ENCODE peak calls at places on chromosomes 1 and 21, in six cellular contexts. B, X, W, U, J and N are unnamed samples.

GRCh38 chr1:115065021-115065420 is 24.3 kb downstream of the TSPAN2 start:
- DNase-seq in W (no peak), J (no peak), U (no peak), B (no peak), X (no peak), N (no peak)

GRCh38 chr1:22936681-22937080 is 36.0 kb downstream of the LACTBL1 start:
- DNase-seq in J (no peak), B (no peak), X (no peak), W (no peak), U (no peak), N (no peak)

GRCh38 chr21:45114072-45114471 is 39.7 kb downstream of the ADARB1 start:
- DNase-seq in B (no peak), J (no peak), U (no peak), W (no peak), X (no peak), N (no peak)

GRCh38 chr1:118077331-118078055 is 107.5 kb downstream of the SPAG17 start:
- DNase-seq in U (peak), B (peak), W (peak), J (peak), X (no peak), N (peak)

GRCh38 chr21:41366522-41367151 is 4.8 kb downstream of the MX2 start:
- DNase-seq in W (peak), U (peak), X (no peak), J (peak), B (peak), N (peak)

GRCh38 chr1:96598416-96599168 is 123.0 kb upstream of the PTBP2 start:
- DNase-seq in W (no peak), X (no peak), J (no peak), U (peak), B (no peak), N (no peak)

GRCh38 chr1:221078260-221078965 is 199.2 kb downstream of the HLX start:
- DNase-seq in J (no peak), U (no peak), B (no peak), X (no peak), W (no peak), N (no peak)

GRCh38 chr1:19066248-19066873 is 109.9 kb upstream of the IFFO2 start:
- DNase-seq in J (no peak), B (no peak), W (no peak), U (no peak), X (no peak), N (peak)

GRCh38 chr1:5690878-5691277 is 301.3 kb downstream of the NPHP4 start:
- DNase-seq in B (no peak), W (no peak), U (no peak), X (no peak), J (no peak), N (no peak)

GRCh38 chr1:156440689-156441437 is 59.7 kb downstream of the MEF2D start:
- DNase-seq in W (no peak), B (no peak), U (no peak), X (no peak), J (no peak), N (no peak)